ENCODE peak calls at places on chromosomes 6 and 20, in four cellular contexts. X, C, L and D are unnamed samples.

GRCh38 chr6:113375950-113376846 is 480.9 kb upstream of the MARCKS start:
- DNase-seq in X (no peak), C (no peak), L (no peak), D (no peak)

GRCh38 chr20:47273591-47274235 is 82.8 kb downstream of the ZMYND8 start:
- DNase-seq in X (no peak), C (no peak), L (no peak), D (no peak)

GRCh38 chr6:10613693-10614092 is 80.7 kb downstream of the C6orf52 start:
- DNase-seq in X (no peak), C (no peak), L (no peak), D (no peak)

GRCh38 chr6:158031445-158032353 is 50.0 kb downstream of the SYNJ2 start:
- DNase-seq in X (peak), C (peak), L (no peak), D (no peak)

GRCh38 chr20:3068075-3068474 is 3.3 kb upstream of the OXT start:
- DNase-seq in X (no peak), C (no peak), L (no peak), D (no peak)

GRCh38 chr20:5434116-5434515 is 117.4 kb upstream of the PROKR2 start:
- DNase-seq in X (no peak), C (no peak), L (no peak), D (no peak)

GRCh38 chr6:115891111-115891669 is 169.5 kb downstream of the FRK start:
- DNase-seq in X (no peak), C (no peak), L (no peak), D (no peak)

GRCh38 chr6:6366778-6367177 is 46.3 kb upstream of the F13A1 start:
- DNase-seq in X (no peak), C (no peak), L (no peak), D (no peak)

GRCh38 chr6:157895585-157895984 is 72.5 kb downstream of the SNX9 start:
- DNase-seq in X (no peak), C (no peak), L (no peak), D (no peak)

GRCh38 chr20:1122388-1123315 is 4.2 kb downstream of the PSMF1 start:
- DNase-seq in X (peak), C (peak), L (no peak), D (no peak)

GRCh38 chr6:167462913-167463312 is 138.0 kb downstream of the TTLL2 start:
- DNase-seq in X (no peak), C (no peak), L (no peak), D (peak)

GRCh38 chr6:5208039-5208438 is 52.7 kb downstream of the LYRM4 start:
- DNase-seq in X (no peak), C (peak), L (no peak), D (no peak)

GRCh38 chr6:154480144-154480639 is 30.3 kb downstream of the CNKSR3 start:
- DNase-seq in X (no peak), C (no peak), L (no peak), D (no peak)

GRCh38 chr6:3045369-3045768 is 22.9 kb upstream of the RIPK1 start:
- DNase-seq in X (no peak), C (no peak), L (no peak), D (no peak)

GRCh38 chr6:84674395-84674794 is 90.0 kb downstream of the TBX18 start:
- DNase-seq in X (no peak), C (no peak), L (no peak), D (no peak)

GRCh38 chr6:156828280-156828703 is 51.1 kb downstream of the ARID1B start:
- DNase-seq in X (no peak), C (no peak), L (no peak), D (no peak)

GRCh38 chr6:88780714-88781389 is 182.6 kb downstream of the RNGTT start:
- DNase-seq in X (no peak), C (peak), L (peak), D (no peak)

GRCh38 chr6:52736145-52736544 is 27.1 kb downstream of the GSTA2 start:
- DNase-seq in X (no peak), C (no peak), L (no peak), D (no peak)

GRCh38 chr6:33190504-33191107 is 1.7 kb downstream of the COL11A2 start:
- DNase-seq in X (no peak), C (no peak), L (no peak), D (no peak)

GRCh38 chr6:170344631-170345576 is 38.3 kb downstream of the FAM120B start:
- DNase-seq in X (no peak), C (no peak), L (no peak), D (no peak)

GRCh38 chr20:58308290-58308679 is 1.2 kb upstream of the RAB22A start:
- DNase-seq in X (no peak), C (no peak), L (no peak), D (no peak)

GRCh38 chr6:44128020-44128917 is 915 bp downstream of the TMEM63B start:
- DNase-seq in X (peak), C (peak), L (peak), D (peak)

GRCh38 chr20:59141818-59142581 is 21.6 kb upstream of the ZNF831 start:
- DNase-seq in X (no peak), C (no peak), L (peak), D (peak)

GRCh38 chr6:111581957-111582356 is 23.7 kb downstream of the TRAF3IP2 start:
- DNase-seq in X (no peak), C (no peak), L (no peak), D (no peak)

GRCh38 chr6:53411451-53411850 is 62.7 kb upstream of the ELOVL5 start:
- DNase-seq in X (no peak), C (no peak), L (no peak), D (no peak)

GRCh38 chr6:12296255-12296573 is 6.1 kb downstream of the EDN1 start:
- DNase-seq in X (peak), C (no peak), L (no peak), D (no peak)

GRCh38 chr6:35317483-35318199 is 20.0 kb downstream of the DEF6 start:
- DNase-seq in X (no peak), C (no peak), L (no peak), D (no peak)

GRCh38 chr6:35318200-35318844 is 20.7 kb downstream of the DEF6 start:
- DNase-seq in X (peak), C (peak), L (peak), D (no peak)

GRCh38 chr6:35319346-35320030 is 21.9 kb downstream of the DEF6 start:
- DNase-seq in X (no peak), C (no peak), L (peak), D (no peak)

GRCh38 chr6:35320031-35320410 is 22.3 kb upstream of the PPARD start:
- DNase-seq in X (no peak), C (no peak), L (no peak), D (no peak)

GRCh38 chr6:35318845-35319220 is 21.2 kb downstream of the DEF6 start:
- DNase-seq in X (no peak), C (no peak), L (no peak), D (no peak)
- H3K4me3 ChIP-seq in X (peak), C (peak), L (peak), D (peak)

DNA sequence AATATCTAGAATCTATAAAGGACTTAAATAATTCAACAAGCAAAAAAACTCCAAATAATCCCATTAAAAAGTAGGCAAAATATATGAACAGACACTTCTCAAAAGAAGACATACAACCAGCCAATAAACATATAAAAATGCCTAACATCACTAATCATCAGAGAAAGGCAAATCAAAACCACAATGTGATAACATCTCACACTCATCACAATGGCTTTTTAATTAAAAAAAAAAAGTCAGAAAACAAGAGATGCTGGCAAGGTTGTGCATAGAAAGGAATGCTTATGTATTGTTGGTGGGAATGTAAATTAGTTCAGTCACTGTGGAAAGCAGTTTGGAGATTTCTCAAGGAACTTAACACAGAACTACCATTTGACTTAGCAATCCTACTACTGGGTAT is 979.6 kb upstream of the MAP3K7 start:
- DNase-seq in X (no peak), C (no peak), L (no peak), D (no peak)
- TF ChIP-seq CTCF in X (no peak), C (no peak), L (no peak), D (no peak)

GRCh38 chr6:136524936-136525413 is 25.2 kb downstream of the MAP7 start:
- DNase-seq in X (no peak), C (no peak), L (no peak), D (no peak)

GRCh38 chr6:136525586-136526195 is 24.5 kb downstream of the MAP7 start:
- DNase-seq in X (no peak), C (no peak), L (no peak), D (no peak)

GRCh38 chr6:136522636-136523035 is 27.6 kb downstream of the MAP7 start:
- DNase-seq in X (no peak), C (no peak), L (no peak), D (no peak)

GRCh38 chr6:136523196-136523595 is 27.0 kb downstream of the MAP7 start:
- DNase-seq in X (no peak), C (no peak), L (no peak), D (no peak)

DNA sequence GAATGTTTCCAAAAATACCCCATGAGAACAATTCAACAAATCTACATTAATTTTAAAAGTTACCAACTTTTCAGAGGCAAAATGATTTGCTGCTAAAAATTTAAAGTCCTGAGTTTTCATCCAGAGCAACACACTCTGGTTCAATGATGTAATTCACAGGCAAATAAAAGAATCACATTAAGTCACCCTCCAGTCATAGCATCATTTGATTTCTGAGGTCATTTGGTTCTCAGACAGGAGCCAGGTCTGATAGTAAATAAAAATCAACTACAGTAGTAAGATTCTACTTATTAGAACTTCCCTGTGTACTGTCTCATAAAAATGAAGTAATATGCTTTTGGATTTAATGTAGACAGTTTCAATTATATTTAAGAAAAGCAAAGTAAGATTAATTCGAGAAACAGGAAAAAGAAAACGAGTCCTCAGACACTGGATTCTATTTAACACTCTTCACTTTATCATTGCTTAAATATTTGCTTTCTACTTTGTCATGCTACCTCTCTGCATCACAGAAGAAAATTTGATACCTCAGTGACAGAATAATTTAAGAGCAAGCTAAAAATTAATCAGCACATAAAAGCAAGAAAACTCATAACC is 25.8 kb downstream of the MAP7 start:
- DNase-seq in X (no peak), C (no peak), L (no peak), D (no peak)
- TF ChIP-seq EP300 in X (no peak), C (no peak), L (no peak), D (no peak)

GRCh38 chr6:169340395-169340794 is 86.7 kb upstream of the THBS2 start:
- DNase-seq in X (no peak), C (no peak), L (no peak), D (no peak)
- H3K4me3 ChIP-seq in X (no peak), C (no peak), L (no peak), D (no peak)

GRCh38 chr6:55282145-55282544 is 45.1 kb upstream of the GFRAL start:
- DNase-seq in X (no peak), C (no peak), L (no peak), D (no peak)

GRCh38 chr6:55277628-55278003 is 49.7 kb upstream of the GFRAL start:
- DNase-seq in X (no peak), C (no peak), L (no peak), D (no peak)

GRCh38 chr6:55281215-55281614 is 46.1 kb upstream of the GFRAL start:
- DNase-seq in X (no peak), C (no peak), L (no peak), D (no peak)

GRCh38 chr6:55276745-55277627 is 50.3 kb upstream of the GFRAL start:
- DNase-seq in X (no peak), C (peak), L (peak), D (no peak)
- TF ChIP-seq CTCF in X (no peak), C (peak), L (peak), D (peak)

GRCh38 chr6:1055015-1055921 is 256.6 kb upstream of the FOXQ1 start:
- DNase-seq in X (no peak), C (no peak), L (no peak), D (no peak)
- TF ChIP-seq EP300 in X (no peak), C (no peak), L (no peak), D (no peak)